ENCODE peak calls at places on chromosomes 3 and 15, in eight cellular contexts. E is fibroblast of lung; H is effector memory CD4-positive, alpha-beta T cell; Q is HCT116; X is neuronal stem cell; T is cardiac muscle cell; K is CD8-positive, alpha-beta T cell; W is neural progenitor cell. Y is an unnamed sample.

GRCh38 chr15:91291673-91292072 is 191.6 kb downstream of the SV2B start:
- DNase-seq in T (peak; percentile 41), X (no peak), W (peak; percentile 30), Q (peak; percentile 35), K (no peak), H (no peak), E (peak; percentile 24), Y (no peak)

GRCh38 chr3:164465172-164465571 is 613.1 kb downstream of the SI start:
- DNase-seq in X (no peak), E (no peak), H (no peak), W (no peak), Q (no peak), T (no peak), K (no peak), Y (no peak)

GRCh38 chr3:3737511-3737910 is 61.7 kb upstream of the LRRN1 start:
- DNase-seq in E (no peak), K (no peak), Q (no peak), H (no peak), T (no peak), W (no peak), X (no peak), Y (no peak)

GRCh38 chr3:42729404-42730145 is 27.0 kb upstream of the HHATL start:
- DNase-seq in E (no peak), T (no peak), X (no peak), K (no peak), H (no peak), Q (no peak), W (no peak), Y (no peak)

GRCh38 chr15:85030301-85031049 is 48.8 kb downstream of the PDE8A start:
- DNase-seq in Q (no peak), W (no peak), T (peak; percentile 57), K (no peak), X (no peak), H (no peak), E (no peak), Y (no peak)

GRCh38 chr15:72184165-72184811 is 13.3 kb downstream of the GRAMD2A start:
- DNase-seq in H (no peak), X (peak; percentile 37), W (peak; percentile 77), K (no peak), E (no peak), T (peak; percentile 39), Q (peak; percentile 13), Y (no peak)

GRCh38 chr15:58038426-58039106 is 26.9 kb downstream of the ALDH1A2 start:
- DNase-seq in X (no peak), W (no peak), T (peak; percentile 68), E (peak; percentile 75), K (no peak), H (no peak), Q (no peak), Y (no peak)

GRCh38 chr3:27090265-27091041 is 278.7 kb downstream of the NEK10 start:
- DNase-seq in K (no peak), E (peak; percentile 47), Q (no peak), X (no peak), T (peak; percentile 20), W (no peak), H (no peak), Y (no peak)

GRCh38 chr15:91956026-91956723 is 102.7 kb downstream of the SLCO3A1 start:
- DNase-seq in E (no peak), T (peak; percentile 74), W (peak; percentile 42), K (no peak), H (no peak), X (no peak), Q (no peak), Y (no peak)

GRCh38 chr3:171255236-171255806 is 204.9 kb downstream of the TNIK start:
- DNase-seq in K (no peak), T (no peak), X (no peak), W (no peak), Q (no peak), E (no peak), H (no peak), Y (no peak)

GRCh38 chr15:100730129-100730528 is 127.7 kb downstream of the ASB7 start:
- DNase-seq in K (no peak), H (no peak), T (no peak), E (no peak), X (no peak), W (no peak), Q (no peak), Y (no peak)

GRCh38 chr3:37295925-37296324 is 121.5 kb upstream of the LRRFIP2 start:
- DNase-seq in W (no peak), H (no peak), E (peak; percentile 50), Q (no peak), T (peak; percentile 49), X (no peak), K (no peak), Y (no peak)

GRCh38 chr3:31407665-31408064 is 125.1 kb upstream of the STT3B start:
- DNase-seq in W (no peak), K (no peak), E (peak; percentile 57), T (no peak), H (no peak), X (no peak), Q (no peak), Y (no peak)

GRCh38 chr3:119098620-119099222 is 47.2 kb upstream of the TEX55 start:
- DNase-seq in K (no peak), T (peak; percentile 48), Q (peak; percentile 13), W (peak; percentile 49), E (peak; percentile 51), X (peak; percentile 37), H (no peak), Y (no peak)

GRCh38 chr3:59644479-59645075 is 594.8 kb upstream of the CFAP20DC start:
- DNase-seq in X (no peak), T (no peak), W (no peak), E (no peak), K (no peak), Q (no peak), H (no peak), Y (no peak)

GRCh38 chr3:17585561-17586325 is 156.7 kb downstream of the TBC1D5 start:
- DNase-seq in H (no peak), T (no peak), W (peak; percentile 36), Q (no peak), K (no peak), E (no peak), X (peak; percentile 23), Y (no peak)

GRCh38 chr15:34610388-34610787 is 26.9 kb upstream of the GOLGA8B start:
- DNase-seq in E (peak; percentile 43), X (no peak), Q (peak; percentile 6), W (peak; percentile 25), T (no peak), H (no peak), K (no peak), Y (no peak)

DNA sequence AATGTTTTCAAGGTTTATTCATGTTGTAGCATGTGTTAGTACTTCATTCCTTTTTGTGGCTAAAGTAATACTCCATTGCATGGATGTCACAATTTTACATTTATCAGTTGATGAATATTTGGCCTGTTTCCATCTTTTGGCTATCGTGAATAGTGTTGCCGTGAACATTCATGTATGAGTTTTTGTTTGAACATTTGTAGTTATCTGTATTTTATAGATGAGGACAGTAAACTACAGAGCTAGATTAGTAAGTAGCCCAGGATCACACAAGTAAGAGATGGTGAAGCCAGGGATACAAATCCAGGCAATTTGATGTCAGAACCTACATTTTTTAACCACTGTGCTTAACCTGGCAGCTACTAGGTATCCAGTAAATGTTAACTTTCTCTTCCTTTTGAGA is 63.2 kb downstream of the ASTE1 start:
- DNase-seq in K (no peak), H (no peak), Q (no peak), X (no peak), T (peak; percentile 62), E (no peak), W (no peak), Y (no peak)
- H3K4me3 ChIP-seq in K (no peak overlapping the region), H (no peak overlapping the region), Q (no peak overlapping the region), X (no peak overlapping the region), T (no peak overlapping the region), E (no peak overlapping the region), W (no peak overlapping the region), Y (no peak overlapping the region)

DNA sequence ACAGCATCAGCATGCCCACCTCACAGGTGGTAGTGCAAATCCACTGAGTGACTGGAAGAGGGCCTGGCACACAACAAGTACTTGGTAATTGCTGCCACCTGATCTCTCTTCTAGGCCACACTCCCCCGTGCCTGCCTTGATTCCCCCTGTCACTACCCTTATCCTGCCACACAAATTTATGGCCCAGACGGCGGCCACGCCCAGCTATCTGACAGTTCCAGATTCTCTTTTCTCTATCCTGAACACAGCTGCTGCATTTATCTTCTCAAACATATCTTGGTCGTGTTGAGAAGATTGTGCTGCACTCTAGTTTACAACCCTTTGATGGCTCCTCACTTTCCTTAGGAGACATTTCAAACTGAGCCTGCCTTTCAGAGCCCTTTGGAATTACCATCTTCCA is 585.2 kb downstream of the NTRK3 start:
- DNase-seq in W (no peak), Q (no peak), K (no peak), X (no peak), E (no peak), H (no peak), T (no peak), Y (no peak)
- H3K9me3 ChIP-seq in W (peaks cover 4% of the 10 kb centered on the region), Q (peaks cover 24% of the 10 kb centered on the region), K (no peaks in the 10 kb centered on the region), X (no peaks in the 10 kb centered on the region), E (no peaks in the 10 kb centered on the region), H (peaks cover 3% of the 10 kb centered on the region), T (no peaks in the 10 kb centered on the region), Y (peaks cover 13% of the 10 kb centered on the region)

GRCh38 chr15:75348563-75349350 is 1.9 kb downstream of the NEIL1 start:
- DNase-seq in Q (no peak), H (no peak), T (no peak), W (peak; percentile 43), E (no peak), X (no peak), K (no peak), Y (no peak)
- H3K4me3 ChIP-seq in Q (peak overlapping the region; percentile 87), H (no peak overlapping the region), T (peak overlapping the region; percentile 89), W (peak overlapping the region; percentile 69), E (peak overlapping the region; percentile 72), X (peak overlapping the region; percentile 75), K (peak overlapping the region; percentile 62), Y (peak overlapping the region; percentile 73)

GRCh38 chr15:22240403-22240802 is 160.1 kb downstream of the OR4M2 start:
- DNase-seq in E (no peak), Q (no peak), H (no peak), T (no peak), X (no peak), W (no peak), K (no peak), Y (no peak)

GRCh38 chr15:22239806-22240180 is 159.5 kb downstream of the OR4M2 start:
- DNase-seq in K (no peak), Q (no peak), E (no peak), W (no peak), T (no peak), H (no peak), X (no peak), Y (no peak)

GRCh38 chr15:22243440-22244130 is 163.3 kb downstream of the OR4M2 start:
- DNase-seq in K (no peak), W (no peak), Q (no peak), T (no peak), H (no peak), E (no peak), X (no peak), Y (no peak)

GRCh38 chr15:22241451-22241850 is 161.1 kb downstream of the OR4M2 start:
- DNase-seq in E (no peak), H (no peak), Q (no peak), K (no peak), T (no peak), W (no peak), X (no peak), Y (no peak)

DNA sequence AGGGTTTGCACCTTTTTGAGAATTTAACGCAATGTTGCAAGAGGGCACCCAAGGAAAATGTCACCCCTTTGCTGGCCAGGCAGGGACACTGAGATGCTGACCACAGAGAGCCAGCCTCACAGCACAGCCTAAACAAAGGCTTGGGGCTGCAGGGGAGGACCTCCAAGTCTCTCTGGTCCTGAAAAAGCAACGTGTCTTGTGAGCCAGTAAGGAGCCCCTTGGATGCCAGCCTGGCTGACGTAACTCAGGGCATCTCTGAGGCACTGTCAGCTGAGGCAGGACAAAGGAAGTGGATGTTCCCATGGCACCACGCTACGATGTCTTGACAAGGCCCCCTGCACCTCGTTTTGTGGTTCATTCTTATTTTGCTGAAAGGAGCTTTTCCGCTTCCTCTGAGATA is 160.6 kb downstream of the OR4M2 start:
- DNase-seq in K (no peak), Q (no peak), E (no peak), T (no peak), H (no peak), X (no peak), W (no peak), Y (no peak)
- H3K9me3 ChIP-seq in K (no peaks in the 10 kb centered on the region), Q (peaks cover 47% of the 10 kb centered on the region), E (peaks cover 3% of the 10 kb centered on the region), T (peaks cover 6% of the 10 kb centered on the region), H (no peaks in the 10 kb centered on the region), X (no peaks in the 10 kb centered on the region), W (peaks cover 43% of the 10 kb centered on the region), Y (peaks cover 1% of the 10 kb centered on the region)

Y was measured in breast epithelium.